ENCODE peak calls at places on chromosomes 6 and 20, in seven cellular contexts. J is AG09319, U is transverse colon, Q is tibial nerve, R is MCF 10A, Z is heart left ventricle, Y is esophagus muscularis mucosa. X is an unnamed sample.

GRCh38 chr20:57440678-57441509 is 49.7 kb downstream of the RBM38 start:
- DNase-seq in J (peak), U (peak), Q (peak), R (no peak), Z (peak), Y (peak), X (no peak)

GRCh38 chr20:51132286-51132810 is 109.4 kb upstream of the KCNG1 start:
- DNase-seq in J (no peak), U (peak), Q (no peak), R (no peak), Z (no peak), Y (no peak), X (no peak)

GRCh38 chr6:156425374-156425773 is 351.8 kb upstream of the ARID1B start:
- DNase-seq in J (no peak), U (no peak), Q (no peak), R (no peak), Z (no peak), Y (no peak), X (no peak)

GRCh38 chr6:37048851-37049734 is 43.6 kb downstream of the FGD2 start:
- DNase-seq in J (no peak), U (peak), Q (no peak), R (peak), Z (no peak), Y (no peak), X (no peak)

GRCh38 chr6:55670850-55671413 is 91.9 kb upstream of the HMGCLL1 start:
- DNase-seq in J (no peak), U (no peak), Q (no peak), R (no peak), Z (no peak), Y (no peak), X (no peak)

GRCh38 chr6:136069119-136069518 is 181.0 kb downstream of the MTFR2 start:
- DNase-seq in J (peak), U (no peak), Q (no peak), R (peak), Z (no peak), Y (no peak), X (no peak)

GRCh38 chr6:149060985-149061760 is 256.3 kb upstream of the TAB2 start:
- DNase-seq in J (no peak), U (peak), Q (no peak), R (peak), Z (no peak), Y (no peak), X (no peak)

GRCh38 chr6:12791371-12791770 is 74.8 kb downstream of the PHACTR1 start:
- DNase-seq in J (no peak), U (no peak), Q (no peak), R (no peak), Z (no peak), Y (no peak), X (no peak)

GRCh38 chr6:157461000-157461915 is 80.3 kb downstream of the ZDHHC14 start:
- DNase-seq in J (no peak), U (peak), Q (no peak), R (no peak), Z (no peak), Y (peak), X (no peak)

GRCh38 chr20:53322651-53323050 is 271.0 kb downstream of the ZNF217 start:
- DNase-seq in J (no peak), U (no peak), Q (no peak), R (no peak), Z (no peak), Y (no peak), X (no peak)

GRCh38 chr6:28864321-28864923 is 59.4 kb downstream of the TRIM27 start:
- DNase-seq in J (no peak), U (no peak), Q (no peak), R (no peak), Z (peak), Y (no peak), X (no peak)
- TF ChIP-seq CTCF in J (peak), U (no peak), Q (no peak), R (no peak), Z (no peak), Y (peak), X (peak)

DNA sequence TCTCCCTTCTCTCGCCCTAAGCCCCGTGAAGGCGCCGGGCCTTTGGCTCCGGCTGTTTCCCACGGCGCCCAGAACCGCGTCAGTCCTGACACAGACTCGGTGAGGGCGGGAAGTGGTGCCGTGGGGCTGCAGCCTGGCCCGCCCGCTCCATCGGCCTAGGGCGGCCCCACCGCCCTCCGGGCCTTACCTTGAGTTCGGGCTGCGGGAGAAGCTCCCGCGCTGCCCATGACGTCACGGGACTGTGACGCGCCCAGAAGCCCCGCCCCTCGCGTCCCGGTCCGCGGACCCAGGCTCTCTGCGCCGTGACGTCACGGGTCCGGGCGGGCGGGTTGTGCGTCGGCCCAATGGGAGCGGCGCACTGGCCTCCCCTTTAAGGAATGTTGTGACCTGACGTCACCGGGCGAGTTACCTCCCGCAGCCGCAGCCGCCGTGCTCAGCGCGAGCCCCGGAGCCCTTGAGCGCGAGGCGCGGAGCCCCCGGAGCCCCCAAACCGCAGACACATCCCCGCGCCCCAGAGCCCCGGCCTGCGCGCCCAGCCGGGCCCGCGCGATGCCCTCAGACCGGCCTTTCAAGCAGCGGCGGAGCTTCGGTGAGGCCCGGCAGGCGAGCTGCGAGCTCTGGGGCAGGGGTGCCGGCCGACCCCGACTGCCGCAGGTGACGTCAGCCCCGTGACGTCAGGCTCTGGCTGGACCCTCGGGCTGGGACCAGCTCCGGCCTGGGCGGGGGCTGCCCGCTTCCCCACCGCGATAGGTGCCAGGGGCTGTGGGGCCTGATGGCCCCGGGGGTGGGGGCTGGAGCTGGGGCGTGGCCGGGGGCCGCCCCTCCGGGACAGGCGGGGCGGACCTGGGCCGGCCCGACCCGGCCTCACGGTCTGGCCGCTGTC is at the start of gene MAP1LC3A:
- DNase-seq in J (peak), U (peak), Q (peak), R (peak), Z (peak), Y (peak), X (peak)
- TF ChIP-seq CTCF in J (no peak), U (no peak), Q (peak), R (no peak), Z (no peak), Y (no peak), X (no peak)

GRCh38 chr6:33709605-33710295 is 1.8 kb downstream of the UQCC2 start:
- DNase-seq in J (no peak), U (no peak), Q (no peak), R (no peak), Z (no peak), Y (no peak), X (no peak)

GRCh38 chr6:33712914-33713313 is 1.4 kb upstream of the UQCC2 start:
- DNase-seq in J (no peak), U (no peak), Q (no peak), R (no peak), Z (no peak), Y (no peak), X (no peak)

GRCh38 chr6:33713786-33714185 is 2.3 kb upstream of the UQCC2 start:
- DNase-seq in J (no peak), U (no peak), Q (no peak), R (no peak), Z (no peak), Y (no peak), X (no peak)

GRCh38 chr6:33710296-33711121 is 991 bp downstream of the UQCC2 start:
- DNase-seq in J (no peak), U (no peak), Q (no peak), R (no peak), Z (no peak), Y (no peak), X (no peak)

DNA sequence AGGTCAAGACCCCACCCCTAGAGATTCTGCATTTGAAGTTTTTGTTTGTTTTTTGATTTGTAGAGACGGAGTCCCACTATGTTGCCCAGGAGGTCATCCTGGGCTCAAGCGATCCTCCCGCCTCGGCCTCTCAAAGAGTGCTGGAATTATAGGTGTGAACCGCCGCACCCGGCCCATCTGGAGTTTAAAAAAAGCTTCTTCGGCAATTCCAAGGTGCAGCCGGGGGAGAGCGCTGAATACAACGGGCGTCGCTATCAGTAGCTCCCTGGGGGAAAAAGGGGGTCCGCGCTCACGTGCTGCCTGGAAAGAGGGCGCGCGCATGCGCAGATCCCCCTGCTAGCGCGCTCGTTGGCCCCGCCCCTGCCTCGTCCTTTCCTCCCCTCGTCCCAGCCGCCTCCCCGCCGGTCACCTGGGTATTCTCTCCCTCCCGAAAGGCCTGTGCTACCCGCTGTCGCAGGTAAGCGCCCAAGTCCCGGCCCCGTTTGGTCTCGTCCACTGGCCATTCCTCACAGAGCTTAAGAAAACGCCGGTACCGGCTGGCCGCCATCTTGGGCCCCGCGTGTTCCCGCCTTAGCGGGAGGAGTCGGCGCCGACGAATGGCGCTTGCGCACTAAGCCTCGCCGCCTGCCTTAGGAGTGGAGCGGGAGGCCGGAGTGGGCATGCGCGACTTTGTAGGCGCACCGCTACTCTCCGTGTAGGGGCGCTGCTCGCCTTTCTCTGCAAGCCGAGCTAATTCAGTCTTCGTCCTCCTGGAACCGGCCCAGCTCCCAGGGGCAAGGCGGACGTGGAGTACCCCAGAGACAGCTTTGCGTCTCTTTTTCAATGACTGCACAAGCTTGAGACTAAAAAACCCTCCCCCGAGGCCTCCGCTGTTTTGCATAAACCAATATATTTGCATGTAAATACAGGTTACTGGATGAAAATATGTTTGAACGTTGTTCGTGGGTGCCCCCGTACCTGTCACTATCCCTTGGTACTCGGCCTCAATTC is at the start of gene UQCC2:
- DNase-seq in J (peak), U (peak), Q (peak), R (peak), Z (peak), Y (peak), X (peak)
- TF ChIP-seq CTCF in J (peak), U (peak), Q (peak), R (peak), Z (peak), Y (peak), X (peak)

GRCh38 chr6:33812669-33813068 is 8.9 kb upstream of the MLN start:
- DNase-seq in J (no peak), U (no peak), Q (no peak), R (peak), Z (peak), Y (no peak), X (no peak)
- TF ChIP-seq CTCF in J (peak), U (peak), Q (peak), R (peak), Z (no peak), Y (peak), X (peak)

GRCh38 chr6:110476046-110476849 is at the start of gene SLC22A16:
- DNase-seq in J (no peak), U (no peak), Q (no peak), R (no peak), Z (peak), Y (peak), X (no peak)
- TF ChIP-seq CTCF in J (no peak), U (no peak), Q (no peak), R (no peak), Z (no peak), Y (no peak), X (no peak)

GRCh38 chr20:49786671-49787370 is 25.8 kb upstream of the SLC9A8 start:
- DNase-seq in J (no peak), U (no peak), Q (no peak), R (no peak), Z (no peak), Y (no peak), X (no peak)
- TF ChIP-seq CTCF in J (peak), U (no peak), Q (no peak), R (no peak), Z (no peak), Y (peak), X (peak)

DNA sequence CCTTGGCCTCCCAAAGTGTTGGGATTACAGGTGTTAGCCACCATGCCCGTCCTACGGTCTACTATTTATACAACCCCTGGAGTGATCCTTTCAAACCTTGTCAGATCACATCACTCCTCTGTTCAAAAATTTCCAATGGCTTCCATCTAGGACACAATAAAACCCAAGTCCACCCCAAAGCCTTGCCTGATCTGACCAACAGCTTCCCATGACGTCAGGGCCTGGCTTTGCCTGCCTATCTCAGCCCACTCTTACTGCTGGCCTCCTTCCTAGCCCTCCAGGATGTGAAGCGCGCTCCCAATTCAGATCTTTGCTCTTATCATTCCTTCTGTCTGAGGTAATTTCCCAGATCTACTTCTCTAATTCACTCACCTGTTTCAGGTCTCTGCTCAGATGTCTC is 128.4 kb downstream of the LINC00237 start:
- DNase-seq in J (no peak), U (no peak), Q (no peak), R (no peak), Z (no peak), Y (no peak), X (no peak)
- TF ChIP-seq CTCF in J (no peak), U (no peak), Q (no peak), R (no peak), Z (no peak), Y (no peak), X (no peak)

DNA sequence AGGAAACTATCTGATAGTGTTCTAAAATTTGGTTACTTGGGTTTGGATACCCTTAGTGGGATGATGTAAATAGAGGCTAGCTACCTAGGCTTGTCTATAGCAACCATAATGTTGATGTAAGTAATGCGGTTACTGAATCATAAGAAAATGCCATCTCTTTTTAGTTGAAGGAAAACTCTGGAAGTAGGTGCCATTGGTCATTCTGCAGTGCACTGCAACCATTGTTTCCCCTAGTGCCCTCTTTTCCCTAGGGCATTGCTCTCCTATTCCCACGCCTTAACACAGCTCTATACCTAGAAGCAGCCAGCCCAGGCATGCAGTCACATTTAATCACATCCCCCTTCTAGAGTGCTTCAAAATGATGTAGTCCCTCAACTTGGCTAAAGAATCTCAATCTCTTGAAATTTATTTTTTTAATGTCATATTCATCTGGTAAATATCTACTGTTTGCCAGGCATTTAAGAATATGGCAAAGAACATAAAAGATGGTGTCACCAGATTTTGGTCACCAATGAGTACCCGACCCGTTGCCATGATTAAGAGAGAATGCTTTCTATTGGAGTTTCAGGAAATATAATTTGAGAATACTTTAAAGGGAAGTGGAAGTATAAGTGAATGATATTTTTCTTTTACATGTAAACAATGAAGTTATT is 10.4 kb downstream of the LOC128125822 start:
- DNase-seq in J (no peak), U (no peak), Q (no peak), R (no peak), Z (no peak), Y (no peak), X (no peak)
- TF ChIP-seq CTCF in J (no peak), U (no peak), Q (no peak), R (no peak), Z (no peak), Y (no peak), X (no peak)

DNA sequence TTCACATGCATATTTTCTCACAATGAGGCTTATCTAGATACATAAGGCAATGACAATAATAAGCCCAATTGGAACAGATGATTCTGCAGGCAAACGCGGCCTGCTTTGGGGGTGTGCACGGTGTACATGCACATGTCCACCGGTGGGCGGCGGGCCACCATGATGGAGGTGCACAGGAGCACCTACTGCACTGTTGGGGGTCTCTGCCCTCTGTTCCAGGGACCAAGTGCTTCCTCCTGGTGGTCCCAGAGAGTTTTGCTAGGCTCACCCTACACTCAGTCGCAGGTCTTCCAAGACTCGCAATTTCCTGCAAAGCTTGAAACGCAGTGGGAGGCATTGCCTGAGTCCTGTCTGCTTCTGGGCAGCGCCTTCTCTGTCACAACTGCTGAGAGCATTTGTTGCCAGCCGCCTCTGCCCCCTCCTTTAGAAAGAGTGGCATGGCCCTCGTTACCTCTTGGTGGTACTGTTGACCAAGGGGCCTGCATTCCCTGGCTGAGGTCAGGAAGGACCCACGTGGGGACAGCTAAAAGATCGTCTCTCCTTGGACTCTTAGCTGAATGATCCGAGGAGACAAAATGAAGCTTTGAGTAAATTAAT is 135.3 kb downstream of the ERMARD start:
- DNase-seq in J (no peak), U (no peak), Q (no peak), R (no peak), Z (no peak), Y (no peak), X (peak)
- TF ChIP-seq CTCF in J (no peak), U (no peak), Q (no peak), R (no peak), Z (no peak), Y (no peak), X (no peak)

GRCh38 chr20:63246490-63247284 is 7.6 kb downstream of the NKAIN4 start:
- DNase-seq in J (no peak), U (no peak), Q (no peak), R (no peak), Z (no peak), Y (no peak), X (no peak)
- TF ChIP-seq CTCF in J (no peak), U (no peak), Q (no peak), R (no peak), Z (no peak), Y (no peak), X (no peak)